ENCODE peak calls at places on chromosomes 11 and 22, in nine cellular contexts. D is stimulated activated CD4-positive, alpha-beta T cell treated with anti-CD3 and anti-CD28 coated beads, Interleukin-15, amount 100 ng/mL, for 1 hour; B is tibial nerve; V is A172; U is activated CD8-positive, alpha-beta memory T cell treated with anti-CD3 and anti-CD28 coated beads for 24 hours; R is GF-D8; X is RWPE1; G is upper lobe of right lung; O is foreskin keratinocyte. Q is an unnamed sample.

GRCh38 chr11:133441964-133442660 is 90.2 kb downstream of the OPCML start:
- DNase-seq in D (no peak), B (no peak), V (no peak), U (no peak), R (no peak), X (no peak), G (no peak), O (no peak), Q (no peak)

GRCh38 chr11:12542186-12542935 is 131.9 kb upstream of the TEAD1 start:
- DNase-seq in D (no peak), B (no peak), V (no peak), U (no peak), R (no peak), X (no peak), G (no peak), O (peak; percentile 7), Q (no peak)

GRCh38 chr11:92298238-92298565 is 73.6 kb downstream of the FAT3 start:
- DNase-seq in D (no peak), B (no peak), V (no peak), U (no peak), R (no peak), X (no peak), G (no peak), O (no peak), Q (no peak)

GRCh38 chr11:73576226-73576625 is 21.7 kb downstream of the FAM168A start:
- DNase-seq in D (no peak), B (no peak), V (no peak), U (no peak), R (no peak), X (no peak), G (no peak), O (no peak), Q (no peak)

GRCh38 chr11:3826721-3827120 is 14.0 kb downstream of the RHOG start:
- DNase-seq in D (no peak), B (no peak), V (no peak), U (no peak), R (no peak), X (no peak), G (no peak), O (no peak), Q (no peak)

GRCh38 chr22:49815641-49816071 is 12.0 kb downstream of the BRD1 start:
- DNase-seq in D (no peak), B (no peak), V (no peak), U (no peak), R (no peak), X (no peak), G (no peak), O (no peak), Q (no peak)

GRCh38 chr11:67776834-67777530 is 102.6 kb upstream of the ALDH3B2 start:
- DNase-seq in D (no peak), B (no peak), V (no peak), U (no peak), R (no peak), X (no peak), G (no peak), O (no peak), Q (no peak)

GRCh38 chr22:23504522-23504921 is 75.6 kb downstream of the IGLL1 start:
- DNase-seq in D (no peak), B (no peak), V (no peak), U (no peak), R (no peak), X (no peak), G (peak; percentile 45), O (peak; percentile 14), Q (peak; percentile 42)

GRCh38 chr11:2667940-2668339 is 31.9 kb downstream of the KCNQ1OT1 start:
- DNase-seq in D (no peak), B (no peak), V (no peak), U (no peak), R (no peak), X (no peak), G (no peak), O (no peak), Q (no peak)